ENCODE peak calls at places on chromosomes 7 and 10, in four cellular contexts. One of them, this sample, is unnamed.

GRCh38 chr10:117160567-117160966 is 22.5 kb upstream of the VAX1 start:
- DNase-seq in HepG2: no peak
- DNase-seq in K562: no peak
- DNase-seq in GM12878: no peak
- DNase-seq in this sample: no peak

GRCh38 chr7:106313456-106313891 is 28.7 kb upstream of the NAMPT start:
- DNase-seq in HepG2: no peak
- DNase-seq in K562: no peak
- DNase-seq in GM12878: no peak
- DNase-seq in this sample: no peak

GRCh38 chr7:84536256-84536870 is 341.8 kb upstream of the SEMA3A start:
- DNase-seq in HepG2: no peak
- DNase-seq in K562: no peak
- DNase-seq in GM12878: no peak
- DNase-seq in this sample: no peak

GRCh38 chr7:68706291-68706690 is 892.0 kb upstream of the AUTS2 start:
- DNase-seq in HepG2: no peak
- DNase-seq in K562: no peak
- DNase-seq in GM12878: no peak
- DNase-seq in this sample: no peak

GRCh38 chr10:110074986-110075664 is 67.3 kb downstream of the ADD3 start:
- DNase-seq in HepG2: no peak
- DNase-seq in K562: no peak
- DNase-seq in GM12878: no peak
- DNase-seq in this sample: no peak

GRCh38 chr10:103463456-103463855 is 4.8 kb upstream of the CALHM1 start:
- DNase-seq in HepG2: no peak
- DNase-seq in K562: no peak
- DNase-seq in GM12878: no peak
- DNase-seq in this sample: no peak

GRCh38 chr10:13960603-13961002 is 370.1 kb downstream of the FRMD4A start:
- DNase-seq in HepG2: no peak
- DNase-seq in K562: peak
- DNase-seq in GM12878: no peak
- DNase-seq in this sample: no peak

GRCh38 chr10:91313761-91314520 is 93.5 kb downstream of the PCGF5 start:
- DNase-seq in HepG2: no peak
- DNase-seq in K562: no peak
- DNase-seq in GM12878: no peak
- DNase-seq in this sample: no peak

GRCh38 chr10:50422259-50422658 is 170.9 kb upstream of the ASAH2 start:
- DNase-seq in HepG2: no peak
- DNase-seq in K562: no peak
- DNase-seq in GM12878: no peak
- DNase-seq in this sample: no peak

GRCh38 chr10:70162892-70163201 is 7.5 kb downstream of the SAR1A start:
- DNase-seq in HepG2: no peak
- DNase-seq in K562: no peak
- DNase-seq in GM12878: peak
- DNase-seq in this sample: no peak

GRCh38 chr7:23472046-23472445 is 1.8 kb upstream of the IGF2BP3 start:
- DNase-seq in HepG2: no peak
- DNase-seq in K562: no peak
- DNase-seq in GM12878: no peak
- DNase-seq in this sample: no peak

GRCh38 chr7:27116019-27116411 is 13.5 kb upstream of the HOXA2 start:
- DNase-seq in HepG2: no peak
- DNase-seq in K562: no peak
- DNase-seq in GM12878: no peak
- DNase-seq in this sample: no peak

GRCh38 chr7:155408657-155409586 is 49.0 kb upstream of the EN2 start:
- DNase-seq in HepG2: peak
- DNase-seq in K562: no peak
- DNase-seq in GM12878: no peak
- DNase-seq in this sample: peak

GRCh38 chr7:97851725-97852124 is 20.5 kb downstream of the ASNS start:
- DNase-seq in HepG2: no peak
- DNase-seq in K562: no peak
- DNase-seq in GM12878: no peak
- DNase-seq in this sample: no peak

GRCh38 chr7:143321734-143322133 is 5.8 kb downstream of the CLCN1 start:
- DNase-seq in HepG2: no peak
- DNase-seq in K562: no peak
- DNase-seq in GM12878: no peak
- DNase-seq in this sample: no peak

GRCh38 chr10:124007773-124008145 is 85.6 kb downstream of the CHST15 start:
- DNase-seq in HepG2: no peak
- DNase-seq in K562: no peak
- DNase-seq in GM12878: no peak
- DNase-seq in this sample: no peak

GRCh38 chr7:27176962-27177794 is 3.1 kb upstream of the HOXA10 start:
- DNase-seq in HepG2: no peak
- DNase-seq in K562: no peak
- DNase-seq in GM12878: no peak
- DNase-seq in this sample: no peak

GRCh38 chr7:150369740-150370501 is 1.3 kb downstream of the REPIN1 start:
- DNase-seq in HepG2: no peak
- DNase-seq in K562: peak
- DNase-seq in GM12878: no peak
- DNase-seq in this sample: peak

GRCh38 chr10:87863102-87863943 is at the start of the genes KLLN and PTEN:
- DNase-seq in HepG2: peak
- DNase-seq in K562: peak
- DNase-seq in GM12878: peak
- DNase-seq in this sample: peak

GRCh38 chr10:8844141-8844540 is 789.7 kb downstream of the GATA3 start:
- DNase-seq in HepG2: no peak
- DNase-seq in K562: no peak
- DNase-seq in GM12878: no peak
- DNase-seq in this sample: no peak

GRCh38 chr7:30987936-30988335 is 24.2 kb downstream of the GHRHR start:
- DNase-seq in HepG2: no peak
- DNase-seq in K562: no peak
- DNase-seq in GM12878: no peak
- DNase-seq in this sample: no peak

GRCh38 chr7:74656421-74656910 is 1.1 kb upstream of the GTF2I start:
- DNase-seq in HepG2: peak
- DNase-seq in K562: peak
- DNase-seq in GM12878: no peak
- DNase-seq in this sample: peak

GRCh38 chr7:70456729-70457128 is 675.2 kb upstream of the GALNT17 start:
- DNase-seq in HepG2: no peak
- DNase-seq in K562: no peak
- DNase-seq in GM12878: no peak
- DNase-seq in this sample: no peak

GRCh38 chr7:45976485-45976856 is 55.4 kb upstream of the IGFBP3 start:
- DNase-seq in HepG2: no peak
- DNase-seq in K562: no peak
- DNase-seq in GM12878: no peak
- DNase-seq in this sample: no peak

GRCh38 chr10:71587941-71588573 is 131.5 kb downstream of the C10orf105 start:
- DNase-seq in HepG2: no peak
- DNase-seq in K562: no peak
- DNase-seq in GM12878: no peak
- DNase-seq in this sample: no peak

GRCh38 chr7:117630501-117630900 is 150.7 kb downstream of the CFTR start:
- DNase-seq in HepG2: no peak
- DNase-seq in K562: no peak
- DNase-seq in GM12878: no peak
- DNase-seq in this sample: peak

GRCh38 chr7:89060234-89060633 is 264.7 kb upstream of the TEX47 start:
- DNase-seq in HepG2: no peak
- DNase-seq in K562: no peak
- DNase-seq in GM12878: no peak
- DNase-seq in this sample: no peak

GRCh38 chr7:120233338-120233737 is 39.6 kb upstream of the KCND2 start:
- DNase-seq in HepG2: no peak
- DNase-seq in K562: no peak
- DNase-seq in GM12878: no peak
- DNase-seq in this sample: no peak

GRCh38 chr10:114519756-114520288 is 115.5 kb upstream of the AFAP1L2 start:
- DNase-seq in HepG2: no peak
- DNase-seq in K562: no peak
- DNase-seq in GM12878: no peak
- DNase-seq in this sample: no peak

GRCh38 chr10:105586451-105587098 is 945.5 kb downstream of the SORCS3 start:
- DNase-seq in HepG2: no peak
- DNase-seq in K562: no peak
- DNase-seq in GM12878: no peak
- DNase-seq in this sample: no peak

GRCh38 chr7:159098795-159099194 is 45.9 kb downstream of the VIPR2 start:
- DNase-seq in HepG2: no peak
- DNase-seq in K562: no peak
- DNase-seq in GM12878: no peak
- DNase-seq in this sample: no peak

GRCh38 chr10:130901311-130902165 is 410.0 kb downstream of the TCERG1L start:
- DNase-seq in HepG2: no peak
- DNase-seq in K562: no peak
- DNase-seq in GM12878: no peak
- DNase-seq in this sample: no peak

GRCh38 chr7:270351-270983 is 19.5 kb upstream of the FOXL3 start:
- DNase-seq in HepG2: no peak
- DNase-seq in K562: no peak
- DNase-seq in GM12878: no peak
- DNase-seq in this sample: no peak

GRCh38 chr10:86870679-86871078 is 86.7 kb downstream of the MMRN2 start:
- DNase-seq in HepG2: no peak
- DNase-seq in K562: no peak
- DNase-seq in GM12878: no peak
- DNase-seq in this sample: no peak

GRCh38 chr7:152853236-152853635 is 93.7 kb downstream of the ACTR3B start:
- DNase-seq in HepG2: no peak
- DNase-seq in K562: no peak
- DNase-seq in GM12878: no peak
- DNase-seq in this sample: no peak

GRCh38 chr10:91349381-91349780 is 60.8 kb upstream of the HECTD2 start:
- DNase-seq in HepG2: no peak
- DNase-seq in K562: no peak
- DNase-seq in GM12878: no peak
- DNase-seq in this sample: no peak

GRCh38 chr7:81333004-81333403 is 414.2 kb upstream of the SEMA3C start:
- DNase-seq in HepG2: no peak
- DNase-seq in K562: no peak
- DNase-seq in GM12878: no peak
- DNase-seq in this sample: no peak

GRCh38 chr7:11604505-11604904 is 227.5 kb downstream of the THSD7A start:
- DNase-seq in HepG2: no peak
- DNase-seq in K562: no peak
- DNase-seq in GM12878: no peak
- DNase-seq in this sample: no peak
- TF ChIP-seq NR2C2 in HepG2: no peak
- TF ChIP-seq NR2C2 in K562: no peak
- TF ChIP-seq NR2C2 in GM12878: no peak
- TF ChIP-seq NR2C2 in this sample: no peak

DNA sequence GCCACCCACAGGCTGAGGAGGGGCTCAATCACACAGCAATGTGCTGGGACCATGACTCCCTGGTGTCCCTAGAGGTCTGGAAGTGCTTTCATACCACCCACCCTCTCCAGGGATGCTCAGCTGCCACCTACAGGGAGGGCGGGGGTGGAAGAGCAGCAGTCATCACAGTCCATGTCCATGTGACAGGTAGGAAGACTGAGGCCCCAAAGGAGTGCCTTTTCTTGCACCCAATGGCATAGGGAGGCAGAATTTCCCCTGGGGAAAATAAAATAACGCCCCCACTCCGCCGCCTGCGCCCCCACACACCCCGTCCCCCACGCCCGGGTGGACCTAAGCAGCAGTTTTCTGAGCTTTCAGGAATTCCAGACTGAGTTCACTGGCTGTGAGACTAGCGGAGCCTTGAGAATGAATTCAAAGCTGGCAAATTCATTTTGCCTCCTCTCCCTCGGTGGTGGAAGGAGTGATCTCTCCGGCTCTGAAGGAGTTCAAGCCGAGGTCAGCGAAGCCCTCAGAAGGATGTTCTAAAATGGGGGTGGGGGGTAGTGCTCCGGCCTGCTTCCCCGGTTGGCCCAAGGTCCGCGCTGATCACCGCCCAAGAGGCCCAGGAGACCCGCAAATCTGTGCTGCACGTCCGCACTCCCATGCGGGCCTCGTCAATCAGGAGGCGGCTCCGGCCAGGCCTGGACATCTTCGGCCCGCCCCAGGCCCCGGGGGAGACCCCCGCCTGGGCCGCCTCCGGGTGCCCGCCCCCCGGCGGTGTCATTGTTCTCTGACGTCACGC is 2.1 kb upstream of the ZMIZ1 start:
- DNase-seq in HepG2: peak
- DNase-seq in K562: peak
- DNase-seq in GM12878: no peak
- DNase-seq in this sample: peak
- TF ChIP-seq NR2C2 in HepG2: no peak
- TF ChIP-seq NR2C2 in K562: no peak
- TF ChIP-seq NR2C2 in GM12878: no peak
- TF ChIP-seq NR2C2 in this sample: no peak

GRCh38 chr7:100158229-100159098 is at the start of gene TRAPPC14:
- DNase-seq in HepG2: peak
- DNase-seq in K562: peak
- DNase-seq in GM12878: no peak
- DNase-seq in this sample: peak
- TF ChIP-seq NR2C2 in HepG2: peak
- TF ChIP-seq NR2C2 in K562: no peak
- TF ChIP-seq NR2C2 in GM12878: no peak
- TF ChIP-seq NR2C2 in this sample: no peak

GRCh38 chr10:1102392-1102791 is 46.2 kb downstream of the WDR37 start:
- DNase-seq in HepG2: no peak
- DNase-seq in K562: no peak
- DNase-seq in GM12878: no peak
- DNase-seq in this sample: no peak

GRCh38 chr10:1102836-1103235 is 46.7 kb downstream of the WDR37 start:
- DNase-seq in HepG2: no peak
- DNase-seq in K562: no peak
- DNase-seq in GM12878: no peak
- DNase-seq in this sample: no peak

GRCh38 chr10:1100143-1100542 is 44.0 kb downstream of the WDR37 start:
- DNase-seq in HepG2: no peak
- DNase-seq in K562: no peak
- DNase-seq in GM12878: no peak
- DNase-seq in this sample: no peak

GRCh38 chr10:1101946-1102345 is 45.8 kb downstream of the WDR37 start:
- DNase-seq in HepG2: no peak
- DNase-seq in K562: no peak
- DNase-seq in GM12878: no peak
- DNase-seq in this sample: no peak

GRCh38 chr10:1100691-1101368 is 44.6 kb downstream of the WDR37 start:
- DNase-seq in HepG2: no peak
- DNase-seq in K562: no peak
- DNase-seq in GM12878: no peak
- DNase-seq in this sample: peak
- TF ChIP-seq NR2C2 in HepG2: no peak
- TF ChIP-seq NR2C2 in K562: no peak
- TF ChIP-seq NR2C2 in GM12878: no peak
- TF ChIP-seq NR2C2 in this sample: no peak